ENCODE peak calls at places on chromosomes 7 and 10, in eight cellular contexts. A is RWPE1, C is cardiac fibroblast, H is IMR-90, S is body of pancreas, K is OCI-LY7, L is AG10803, Y is GM23338. Z is an unnamed sample.

GRCh38 chr7:5693529-5693928 is 87.9 kb downstream of the RNF216 start:
- DNase-seq in K (peak), S (peak), A (peak), C (peak), H (peak), L (peak), Y (peak), Z (no peak)

GRCh38 chr7:104985259-104985617 is 28.8 kb upstream of the KMT2E start:
- DNase-seq in K (no peak), H (no peak), A (no peak), S (no peak), Y (no peak), L (no peak), C (no peak), Z (no peak)

GRCh38 chr10:100528885-100529472 is 692 bp downstream of the NDUFB8 start:
- DNase-seq in Y (peak), C (no peak), S (no peak), L (no peak), H (no peak), K (peak), A (no peak), Z (peak)

GRCh38 chr10:43644252-43644651 is 4.4 kb downstream of the ZNF32 start:
- DNase-seq in H (peak), L (peak), K (no peak), S (no peak), A (no peak), C (peak), Y (peak), Z (no peak)

GRCh38 chr10:101330236-101331225 is 23.4 kb upstream of the BTRC start:
- DNase-seq in A (peak), S (no peak), L (peak), C (peak), K (no peak), Y (no peak), H (peak), Z (no peak)

GRCh38 chr7:131489881-131490280 is 66.5 kb downstream of the PODXL start:
- DNase-seq in L (no peak), C (no peak), K (no peak), Y (no peak), H (no peak), A (no peak), S (no peak), Z (no peak)

GRCh38 chr7:18191329-18191728 is 163.7 kb upstream of the PRPS1L1 start:
- DNase-seq in S (no peak), L (no peak), Y (no peak), H (no peak), C (no peak), A (no peak), K (no peak), Z (no peak)

GRCh38 chr7:73769481-73770001 is 529 bp downstream of the CLDN3 start:
- DNase-seq in A (no peak), L (no peak), K (no peak), S (peak), H (no peak), C (no peak), Y (no peak), Z (no peak)

GRCh38 chr10:108735380-108735779 is 1187.9 kb downstream of the XPNPEP1 start:
- DNase-seq in S (no peak), L (peak), C (peak), Y (no peak), A (no peak), K (no peak), H (peak), Z (no peak)

GRCh38 chr7:28178537-28178936 is 2.1 kb downstream of the JAZF1 start:
- DNase-seq in K (no peak), H (no peak), S (no peak), C (no peak), A (no peak), Y (no peak), L (no peak), Z (no peak)

GRCh38 chr7:151245360-151246160 is 2.9 kb downstream of the SMARCD3 start:
- DNase-seq in L (no peak), A (no peak), K (peak), C (peak), H (no peak), Y (peak), S (no peak), Z (no peak)

GRCh38 chr7:113774182-113774807 is 144.5 kb downstream of the PPP1R3A start:
- DNase-seq in K (peak), H (peak), C (peak), S (peak), Y (peak), L (peak), A (peak), Z (no peak)

GRCh38 chr10:9635691-9636090 is 1382.0 kb upstream of the CELF2 start:
- DNase-seq in H (peak), A (no peak), K (no peak), S (no peak), C (peak), L (no peak), Y (no peak), Z (no peak)

GRCh38 chr7:4163565-4164203 is 518.4 kb upstream of the FOXK1 start:
- DNase-seq in L (no peak), A (no peak), C (no peak), Y (no peak), S (no peak), K (no peak), H (no peak), Z (no peak)

GRCh38 chr7:17142831-17143541 is 155.5 kb upstream of the AHR start:
- DNase-seq in A (no peak), H (peak), K (no peak), C (peak), Y (no peak), S (no peak), L (peak), Z (no peak)

GRCh38 chr10:86556933-86557649 is 35.5 kb upstream of the WAPL start:
- DNase-seq in C (no peak), A (no peak), Y (no peak), L (no peak), S (no peak), H (no peak), K (no peak), Z (no peak)

GRCh38 chr7:68444042-68444441 is 1154.2 kb upstream of the AUTS2 start:
- DNase-seq in H (no peak), C (no peak), A (no peak), Y (no peak), K (no peak), S (no peak), L (no peak), Z (no peak)

GRCh38 chr7:24943096-24943948 is 36.7 kb downstream of the OSBPL3 start:
- DNase-seq in L (no peak), S (no peak), C (no peak), K (no peak), Y (no peak), A (no peak), H (no peak), Z (no peak)

GRCh38 chr10:85641479-85641967 is 725.1 kb downstream of the GRID1 start:
- DNase-seq in L (peak), S (no peak), H (no peak), K (no peak), Y (no peak), A (no peak), C (no peak), Z (no peak)

DNA sequence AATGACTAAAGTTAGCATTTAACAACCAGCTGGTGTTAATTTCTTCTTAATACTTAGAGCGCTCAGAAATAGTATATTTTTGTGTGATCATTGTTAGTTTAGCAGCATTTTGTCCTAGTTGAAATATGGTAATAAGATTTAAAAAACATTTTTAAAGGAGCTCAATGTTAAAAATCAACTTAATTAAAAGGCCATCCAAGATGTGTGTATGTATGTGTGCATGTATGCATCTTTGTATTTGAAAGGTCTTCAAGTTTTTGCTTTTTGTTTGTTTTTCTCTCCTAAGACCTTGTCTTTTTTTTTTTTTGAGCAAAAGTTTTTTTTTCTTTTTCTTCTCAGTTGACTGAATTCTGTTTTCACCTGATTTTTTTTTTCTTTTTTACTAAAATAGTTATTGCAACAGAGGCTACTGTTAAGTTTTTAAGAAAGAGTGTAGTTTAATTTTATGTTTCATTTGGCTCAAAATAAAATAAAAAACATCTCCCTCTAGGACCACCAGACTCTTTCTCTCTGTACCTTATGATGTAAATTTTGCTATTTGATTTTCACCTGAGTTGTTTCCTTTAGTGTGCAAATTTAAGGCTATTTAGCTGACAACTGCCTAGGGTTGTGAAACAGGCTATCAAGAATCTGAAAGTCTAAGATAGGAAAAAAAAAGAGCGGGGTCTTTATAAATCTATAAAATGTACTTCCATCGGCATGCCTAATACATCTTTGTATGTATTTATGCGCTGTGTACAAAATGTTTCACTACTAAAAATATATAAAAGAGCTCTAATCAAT is 76.4 kb upstream of the C1GALT1 start:
- DNase-seq in L (no peak), K (no peak), H (no peak), Y (no peak), S (no peak), A (no peak), C (no peak), Z (no peak)
- TF ChIP-seq CTCF in L (no peak), K (no peak), H (no peak), Y (no peak), S (no peak), A (no peak), C (no peak), Z (no peak)

GRCh38 chr7:36473454-36474282 is 84.0 kb downstream of the ANLN start:
- DNase-seq in C (peak), Y (peak), H (no peak), K (peak), A (peak), L (no peak), S (peak), Z (no peak)
- TF ChIP-seq CTCF in C (peak), Y (peak), H (peak), K (peak), A (no peak), L (peak), S (peak), Z (peak)

DNA sequence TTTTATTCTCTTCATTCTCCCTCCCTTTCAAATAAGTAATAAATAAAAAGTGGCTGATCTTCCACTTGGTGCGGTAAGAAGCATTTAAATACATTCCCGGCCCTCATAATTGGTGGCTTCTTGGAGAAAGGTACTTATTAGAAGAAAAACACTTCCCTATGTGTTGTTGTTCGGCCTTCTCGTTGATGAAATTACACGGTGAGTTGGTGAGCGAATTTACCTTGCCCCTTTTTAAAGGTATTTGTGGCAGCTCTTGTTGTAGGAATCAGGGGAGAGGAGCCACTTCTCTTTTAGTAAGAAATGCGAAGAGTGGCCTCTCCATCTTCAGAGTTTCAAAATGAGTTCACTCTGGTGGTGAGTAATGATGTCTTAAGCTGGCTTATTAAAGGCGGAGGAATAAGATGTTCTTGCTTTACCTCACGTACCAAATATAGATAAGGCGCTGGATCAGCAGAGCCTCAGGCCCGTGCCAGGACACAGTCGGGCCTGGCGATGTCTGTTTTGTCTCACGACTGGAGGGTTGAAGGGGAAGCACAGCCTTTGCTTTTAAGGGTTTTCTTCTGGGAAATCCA is 135.9 kb downstream of the CUX1 start:
- DNase-seq in S (peak), K (no peak), L (peak), H (peak), C (peak), A (peak), Y (no peak), Z (no peak)
- TF ChIP-seq CTCF in S (no peak), K (no peak), L (no peak), H (no peak), C (peak), A (no peak), Y (no peak), Z (no peak)

GRCh38 chr7:2105280-2105679 is 127.5 kb downstream of the MAD1L1 start:
- DNase-seq in A (no peak), S (no peak), C (no peak), H (no peak), L (no peak), K (no peak), Y (no peak), Z (no peak)

GRCh38 chr7:2105917-2106316 is 126.8 kb downstream of the MAD1L1 start:
- DNase-seq in S (no peak), K (peak), C (no peak), Y (peak), H (no peak), L (no peak), A (no peak), Z (no peak)

GRCh38 chr7:2103071-2103898 is 129.5 kb downstream of the MAD1L1 start:
- DNase-seq in A (no peak), Y (no peak), L (no peak), K (no peak), H (no peak), C (no peak), S (no peak), Z (no peak)

GRCh38 chr7:2104716-2105115 is 128.0 kb downstream of the MAD1L1 start:
- DNase-seq in L (peak), H (no peak), S (no peak), K (no peak), C (peak), Y (no peak), A (no peak), Z (no peak)

DNA sequence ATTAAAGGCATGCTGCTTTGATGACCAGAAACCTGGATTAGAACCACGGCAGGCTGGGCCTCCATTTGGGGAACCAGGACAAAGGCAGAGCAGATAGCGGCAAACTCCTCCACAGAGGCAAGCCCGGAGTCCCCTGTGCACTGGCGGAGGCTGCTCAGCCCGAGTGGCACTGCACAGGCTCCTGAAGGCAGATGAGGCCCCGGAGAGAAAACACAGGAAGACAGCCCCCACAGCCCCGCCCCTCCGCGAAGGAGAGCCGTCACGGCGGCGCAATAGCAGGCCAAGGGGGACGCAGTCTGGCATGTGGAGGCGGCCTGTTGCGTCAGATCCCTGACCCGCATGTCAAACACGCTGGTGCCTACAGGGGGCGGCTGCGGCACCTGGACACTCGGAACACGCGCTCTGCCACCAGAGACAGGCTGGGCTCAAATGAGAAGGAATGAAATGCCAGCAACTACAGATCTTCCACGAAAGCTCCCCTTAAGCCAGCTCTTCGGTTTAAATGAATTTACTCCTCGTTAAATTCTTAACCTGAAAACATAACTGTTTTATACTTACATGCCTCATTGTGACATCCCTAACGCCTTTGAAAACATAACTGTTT is 128.5 kb downstream of the MAD1L1 start:
- DNase-seq in A (no peak), L (peak), K (peak), S (peak), Y (peak), H (peak), C (peak), Z (peak)
- TF ChIP-seq CTCF in A (peak), L (peak), K (peak), S (no peak), Y (peak), H (peak), C (peak), Z (peak)

GRCh38 chr10:69730251-69731156 is 71.2 kb upstream of the COL13A1 start:
- DNase-seq in K (no peak), S (no peak), Y (no peak), H (peak), C (peak), L (peak), A (no peak), Z (no peak)

GRCh38 chr10:69731698-69732097 is 70.0 kb upstream of the COL13A1 start:
- DNase-seq in H (no peak), K (no peak), A (no peak), S (no peak), C (no peak), L (no peak), Y (no peak), Z (no peak)

GRCh38 chr10:69732826-69733150 is 68.9 kb upstream of the COL13A1 start:
- DNase-seq in A (no peak), S (no peak), L (no peak), C (no peak), H (no peak), Y (no peak), K (no peak), Z (no peak)

GRCh38 chr10:69732147-69732825 is 69.4 kb upstream of the COL13A1 start:
- DNase-seq in A (no peak), K (no peak), C (no peak), L (no peak), S (no peak), Y (no peak), H (no peak), Z (no peak)

GRCh38 chr10:69731184-69731583 is 70.5 kb upstream of the COL13A1 start:
- DNase-seq in A (no peak), C (peak), H (peak), K (no peak), S (no peak), Y (no peak), L (peak), Z (peak)
- TF ChIP-seq CTCF in A (no peak), C (peak), H (peak), K (no peak), S (no peak), Y (no peak), L (no peak), Z (peak)

Z was measured in osteocyte.